ENCODE peak calls at places on chromosomes 11 and 22, in seven cellular contexts. F is fibroblast of mammary gland, G is Kasumi-1, U is HCEC 1CT, O is suprapubic skin, V is gastrocnemius medialis, D is SW480. W is an unnamed sample.

GRCh38 chr11:78715639-78716311 is 141.1 kb upstream of the NARS2 start:
- DNase-seq in V (no peak), D (peak), O (no peak), U (peak), G (peak), F (peak), W (peak)

GRCh38 chr11:3894128-3894731 is 38.8 kb downstream of the STIM1 start:
- DNase-seq in D (no peak), U (no peak), F (peak), G (peak), O (no peak), V (no peak), W (no peak)

GRCh38 chr22:30001459-30001858 is 78.8 kb upstream of the HORMAD2 start:
- DNase-seq in V (no peak), O (no peak), D (no peak), G (no peak), F (no peak), U (no peak), W (no peak)

GRCh38 chr11:68043349-68044144 is 4.7 kb downstream of the TCIRG1 start:
- DNase-seq in O (peak), F (peak), V (no peak), D (peak), G (peak), U (no peak), W (no peak)

GRCh38 chr11:7657306-7658025 is 15.8 kb downstream of the CYB5R2 start:
- DNase-seq in D (peak), V (peak), G (peak), U (peak), F (peak), O (no peak), W (peak)

GRCh38 chr11:16028406-16028805 is 327.9 kb downstream of the SOX6 start:
- DNase-seq in D (no peak), U (no peak), F (no peak), G (no peak), V (no peak), O (no peak), W (no peak)

GRCh38 chr11:8261921-8262551 is 1.6 kb downstream of the LMO1 start:
- DNase-seq in F (no peak), G (no peak), U (no peak), V (no peak), O (peak), D (no peak), W (peak)

GRCh38 chr11:59883597-59883996 is 5.0 kb downstream of the OOSP3 start:
- DNase-seq in O (no peak), U (no peak), V (no peak), G (no peak), F (no peak), D (no peak), W (no peak)

GRCh38 chr11:2113776-2114175 is 25.4 kb downstream of the IGF2 start:
- DNase-seq in D (no peak), U (no peak), O (no peak), V (no peak), F (no peak), G (no peak), W (no peak)

GRCh38 chr11:1934326-1935155 is 12.6 kb upstream of the MRPL23 start:
- DNase-seq in F (no peak), G (no peak), V (no peak), O (no peak), U (no peak), D (no peak), W (no peak)

GRCh38 chr22:20606041-20606783 is 98.8 kb downstream of the MED15 start:
- DNase-seq in F (peak), V (no peak), D (peak), O (no peak), G (peak), U (peak), W (no peak)

GRCh38 chr22:39478461-39478860 is 21.6 kb downstream of the MGAT3 start:
- DNase-seq in V (no peak), O (no peak), U (no peak), G (no peak), F (no peak), D (no peak), W (no peak)

GRCh38 chr11:112103446-112103845 is 16.8 kb downstream of the SDHD start:
- DNase-seq in D (no peak), G (no peak), U (no peak), O (no peak), V (no peak), F (no peak), W (no peak)

GRCh38 chr11:2471804-2472096 is 26.9 kb downstream of the KCNQ1 start:
- DNase-seq in U (no peak), O (no peak), D (no peak), G (no peak), V (no peak), F (no peak), W (peak)

GRCh38 chr11:84889556-84889955 is 737.6 kb downstream of the DLG2 start:
- DNase-seq in G (no peak), V (no peak), F (no peak), D (no peak), O (no peak), U (no peak), W (no peak)

GRCh38 chr11:117820071-117820470 is 4.5 kb downstream of the FXYD2 start:
- DNase-seq in D (no peak), O (no peak), V (no peak), U (no peak), G (no peak), F (no peak), W (no peak)

GRCh38 chr11:125071408-125071807 is 8.3 kb downstream of the SLC37A2 start:
- DNase-seq in G (no peak), O (no peak), U (no peak), V (no peak), F (no peak), D (no peak), W (peak)

GRCh38 chr22:44026630-44027511 is 2.8 kb downstream of the PARVB start:
- DNase-seq in O (peak), U (no peak), D (peak), G (peak), F (peak), V (peak), W (peak)

GRCh38 chr11:106305458-106305857 is 228.0 kb downstream of the AASDHPPT start:
- DNase-seq in D (no peak), G (no peak), O (no peak), U (no peak), V (no peak), F (no peak), W (no peak)

GRCh38 chr22:24023204-24023789 is 12.2 kb downstream of the CABIN1 start:
- DNase-seq in V (no peak), G (no peak), D (no peak), U (no peak), F (no peak), O (no peak), W (no peak)

GRCh38 chr11:71283960-71284359 is 31.6 kb upstream of the SHANK2 start:
- DNase-seq in D (no peak), O (peak), V (no peak), F (no peak), U (no peak), G (no peak), W (no peak)

GRCh38 chr11:1920909-1921575 is 1.5 kb downstream of the TNNT3 start:
- DNase-seq in U (no peak), V (peak), D (no peak), F (no peak), O (no peak), G (no peak), W (no peak)

GRCh38 chr22:49203863-49204598 is 623.6 kb downstream of the BRD1 start:
- DNase-seq in O (peak), F (no peak), U (no peak), V (no peak), G (no peak), D (no peak), W (peak)

GRCh38 chr22:37749223-37749622 is 52.4 kb downstream of the TRIOBP start:
- DNase-seq in G (no peak), D (no peak), V (no peak), F (no peak), U (no peak), O (no peak), W (no peak)

GRCh38 chr11:6468712-6469495 is 4.8 kb downstream of the TRIM3 start:
- DNase-seq in F (peak), G (peak), V (peak), O (peak), D (peak), U (peak), W (peak)

GRCh38 chr11:35260342-35260985 is 121.5 kb downstream of the CD44 start:
- DNase-seq in G (no peak), U (peak), F (peak), V (no peak), O (no peak), D (no peak), W (no peak)

GRCh38 chr22:50545522-50546325 is at the start of gene KLHDC7B:
- DNase-seq in G (no peak), D (peak), F (no peak), V (no peak), O (no peak), U (no peak), W (no peak)

GRCh38 chr11:14577835-14578529 is 57.8 kb upstream of the PSMA1 start:
- DNase-seq in V (no peak), G (no peak), D (no peak), F (no peak), U (no peak), O (no peak), W (no peak)

GRCh38 chr11:113396693-113397092 is 9.1 kb downstream of the ANKK1 start:
- DNase-seq in V (no peak), U (no peak), F (no peak), G (no peak), O (no peak), D (no peak), W (no peak)

GRCh38 chr11:60367009-60367408 is 11.3 kb upstream of the MS4A7 start:
- DNase-seq in O (no peak), D (no peak), G (no peak), U (no peak), V (no peak), F (no peak), W (no peak)

GRCh38 chr11:132206993-132207392 is 836.6 kb downstream of the NTM start:
- DNase-seq in G (no peak), U (no peak), O (no peak), D (no peak), F (no peak), V (no peak), W (no peak)

GRCh38 chr11:112175596-112175947 is 260 bp downstream of the BCO2 start:
- DNase-seq in V (no peak), G (no peak), D (no peak), F (no peak), O (no peak), U (no peak), W (no peak)